ENCODE peak calls at places on chromosomes 3 and 15, in four cellular contexts. J is IMR-90, I is GM12878, S is A549. G is an unnamed sample.

GRCh38 chr3:35200056-35200455 is 439.3 kb upstream of the ARPP21 start:
- DNase-seq in J (no peak), I (no peak), S (peak), G (no peak)

GRCh38 chr3:45026957-45027356 is 854 bp downstream of the CLEC3B start:
- DNase-seq in J (peak), I (no peak), S (no peak), G (peak)

GRCh38 chr3:139202226-139202958 is 141.4 kb upstream of the MRPS22 start:
- DNase-seq in J (no peak), I (no peak), S (peak), G (peak)

GRCh38 chr3:130093741-130094391 is 12.2 kb downstream of the ALG1L2 start:
- DNase-seq in J (no peak), I (peak), S (no peak), G (peak)

GRCh38 chr3:132029182-132029902 is 5.5 kb downstream of the CPNE4 start:
- DNase-seq in J (peak), I (no peak), S (peak), G (peak)

GRCh38 chr3:171177056-171177455 is 150.5 kb upstream of the SLC2A2 start:
- DNase-seq in J (no peak), I (no peak), S (no peak), G (no peak)

GRCh38 chr15:78108300-78109084 is 16.1 kb downstream of the SH2D7 start:
- DNase-seq in J (peak), I (peak), S (peak), G (peak)

GRCh38 chr3:11605398-11605797 is 38.3 kb downstream of the VGLL4 start:
- DNase-seq in J (no peak), I (no peak), S (no peak), G (no peak)

GRCh38 chr3:11020764-11021163 is 28.2 kb downstream of the SLC6A1 start:
- DNase-seq in J (no peak), I (no peak), S (no peak), G (no peak)

GRCh38 chr3:125261031-125261430 is 48.5 kb upstream of the SLC12A8 start:
- DNase-seq in J (no peak), I (no peak), S (no peak), G (no peak)

GRCh38 chr3:14133188-14133800 is 8.4 kb downstream of the TMEM43 start:
- DNase-seq in J (no peak), I (no peak), S (no peak), G (no peak)

GRCh38 chr15:93523490-93523889 is 434.5 kb upstream of the RGMA start:
- DNase-seq in J (no peak), I (no peak), S (no peak), G (no peak)

GRCh38 chr3:85796140-85796539 is 837.4 kb downstream of the CADM2 start:
- DNase-seq in J (no peak), I (no peak), S (no peak), G (no peak)

GRCh38 chr3:193743702-193744047 is 150.7 kb downstream of the OPA1 start:
- DNase-seq in J (no peak), I (no peak), S (peak), G (no peak)

GRCh38 chr15:63086271-63086670 is 35.4 kb upstream of the LACTB start:
- DNase-seq in J (peak), I (no peak), S (no peak), G (no peak)

GRCh38 chr15:49627407-49627877 is 6.6 kb downstream of the DTWD1 start:
- DNase-seq in J (peak), I (no peak), S (peak), G (no peak)

GRCh38 chr15:40343512-40343911 is 2.8 kb upstream of the CCDC9B start:
- DNase-seq in J (peak), I (no peak), S (no peak), G (no peak)
- TF ChIP-seq ELK1 in J (no peak), I (no peak), S (no peak), G (no peak)

DNA sequence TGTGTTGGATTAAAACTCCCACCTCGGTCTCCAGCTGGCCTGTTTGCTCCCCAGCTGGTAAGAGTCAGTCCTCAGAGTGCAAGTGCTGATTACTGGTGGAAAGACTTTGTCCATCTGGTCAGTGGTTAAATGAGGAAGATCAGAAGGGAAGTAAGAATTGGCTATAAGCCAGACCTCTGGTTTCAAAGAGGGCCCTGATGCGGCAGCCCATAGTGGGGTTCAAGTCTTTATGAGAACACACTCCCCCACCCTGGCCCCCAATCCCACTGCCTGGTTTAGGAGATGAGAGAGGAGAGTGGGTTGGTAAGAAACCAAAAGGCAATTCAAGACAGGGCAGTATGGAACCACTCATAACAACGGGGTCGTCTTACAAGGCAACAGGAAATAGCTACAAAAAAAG is 65.0 kb downstream of the FRMD4B start:
- DNase-seq in J (no peak), I (peak), S (no peak), G (no peak)
- TF ChIP-seq ELK1 in J (no peak), I (no peak), S (no peak), G (no peak)

GRCh38 chr15:32867313-32867626 is 149.5 kb downstream of the GREM1 start:
- DNase-seq in J (peak), I (no peak), S (peak), G (peak)
- TF ChIP-seq ELK1 in J (no peak), I (no peak), S (no peak), G (no peak)

GRCh38 chr3:109729111-109729510 is 391.8 kb upstream of the DPPA4 start:
- DNase-seq in J (peak), I (no peak), S (no peak), G (no peak)

DNA sequence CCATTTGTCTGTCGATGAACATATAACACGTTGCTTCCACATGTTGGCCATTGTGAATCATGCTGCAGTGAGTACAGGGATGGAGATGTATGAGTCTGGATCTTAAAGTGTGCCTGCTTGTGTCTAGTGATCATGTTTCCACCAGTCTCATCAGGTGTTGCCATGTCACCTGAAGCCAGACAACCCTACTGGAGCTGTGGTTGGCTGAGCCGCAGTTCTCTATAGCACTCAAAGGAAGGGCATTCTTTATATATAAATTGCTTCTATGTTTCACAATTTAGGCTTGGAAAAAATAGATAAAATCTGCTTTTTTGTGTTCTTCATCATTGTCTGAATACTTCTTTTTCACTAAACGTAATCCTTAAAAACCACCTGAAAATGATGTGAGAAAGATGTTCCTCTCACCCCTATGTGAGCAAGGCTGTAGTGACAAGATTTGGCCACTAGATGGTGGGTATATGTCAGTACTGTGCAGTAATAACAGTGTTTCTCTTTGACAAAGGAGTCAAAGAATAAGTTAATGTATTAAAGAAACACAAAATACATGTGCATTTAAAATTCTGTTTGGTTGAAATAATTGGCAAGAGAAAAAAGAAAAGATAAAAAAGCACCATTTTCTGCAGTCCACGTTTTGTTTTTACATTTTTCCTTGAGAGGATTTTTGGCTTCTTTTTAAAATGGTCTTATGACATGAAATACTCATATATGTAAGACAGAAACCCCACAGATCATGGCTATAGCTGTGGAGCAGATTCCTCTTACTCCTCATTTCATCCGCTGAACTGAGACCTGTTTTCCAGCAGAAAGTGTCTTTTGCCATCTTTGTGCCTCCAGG is 394.5 kb upstream of the DPPA4 start:
- DNase-seq in J (peak), I (no peak), S (peak), G (peak)
- TF ChIP-seq ELK1 in J (no peak), I (no peak), S (no peak), G (no peak)

GRCh38 chr3:188223936-188224335 is 70.0 kb downstream of the LPP start:
- DNase-seq in J (no peak), I (no peak), S (no peak), G (no peak)
- TF ChIP-seq ELK1 in J (no peak), I (no peak), S (no peak), G (no peak)

GRCh38 chr15:56496635-56497034 is 31.7 kb upstream of the MNS1 start:
- DNase-seq in J (peak), I (peak), S (peak), G (peak)
- TF ChIP-seq ELK1 in J (no peak), I (no peak), S (no peak), G (no peak)

GRCh38 chr3:191353022-191353777 is 22.9 kb upstream of the UTS2B start:
- DNase-seq in J (no peak), I (no peak), S (no peak), G (no peak)

GRCh38 chr3:191355406-191355805 is 25.1 kb upstream of the UTS2B start:
- DNase-seq in J (no peak), I (peak), S (no peak), G (no peak)

GRCh38 chr3:191358929-191359328 is 28.6 kb upstream of the UTS2B start:
- DNase-seq in J (no peak), I (no peak), S (no peak), G (no peak)

GRCh38 chr3:191357909-191358308 is 27.6 kb upstream of the UTS2B start:
- DNase-seq in J (no peak), I (no peak), S (no peak), G (no peak)

GRCh38 chr3:191356586-191357439 is 26.5 kb upstream of the UTS2B start:
- DNase-seq in J (peak), I (no peak), S (peak), G (no peak)
- TF ChIP-seq ELK1 in J (no peak), I (no peak), S (no peak), G (no peak)

GRCh38 chr3:185825379-185825638 is 467 bp upstream of the IGF2BP2 start:
- DNase-seq in J (no peak), I (no peak), S (no peak), G (peak)

GRCh38 chr3:185823280-185824044 is 1.4 kb downstream of the IGF2BP2 start:
- DNase-seq in J (peak), I (no peak), S (no peak), G (peak)

GRCh38 chr3:185822957-185823279 is 1.9 kb downstream of the IGF2BP2 start:
- DNase-seq in J (no peak), I (no peak), S (no peak), G (no peak)

GRCh38 chr3:185824467-185825378 is at the start of gene IGF2BP2:
- DNase-seq in J (peak), I (no peak), S (peak), G (peak)

DNA sequence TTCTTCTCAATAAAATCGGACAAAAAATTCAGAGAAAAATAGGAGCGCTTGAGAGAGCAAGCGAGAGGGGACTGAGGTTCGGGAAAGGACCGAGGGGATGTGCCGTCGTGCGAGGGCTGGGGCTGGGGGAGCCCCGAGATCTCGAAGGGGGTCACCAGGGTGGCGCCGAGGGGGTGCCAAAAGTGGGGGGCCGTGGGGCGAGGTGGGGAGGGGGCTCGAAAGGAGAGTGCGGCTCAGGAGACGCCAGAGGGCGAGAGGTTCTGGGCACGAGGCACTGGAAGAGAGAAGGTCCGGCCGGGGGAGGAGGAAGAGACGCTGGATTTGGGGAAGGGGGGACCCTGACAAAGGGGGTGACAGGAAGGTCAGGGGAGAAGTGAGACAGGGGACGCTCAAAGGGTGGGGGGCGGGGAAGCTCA is 783 bp downstream of the IGF2BP2 start:
- DNase-seq in J (no peak), I (no peak), S (no peak), G (no peak)
- TF ChIP-seq ELK1 in J (no peak), I (no peak), S (no peak), G (no peak)

DNA sequence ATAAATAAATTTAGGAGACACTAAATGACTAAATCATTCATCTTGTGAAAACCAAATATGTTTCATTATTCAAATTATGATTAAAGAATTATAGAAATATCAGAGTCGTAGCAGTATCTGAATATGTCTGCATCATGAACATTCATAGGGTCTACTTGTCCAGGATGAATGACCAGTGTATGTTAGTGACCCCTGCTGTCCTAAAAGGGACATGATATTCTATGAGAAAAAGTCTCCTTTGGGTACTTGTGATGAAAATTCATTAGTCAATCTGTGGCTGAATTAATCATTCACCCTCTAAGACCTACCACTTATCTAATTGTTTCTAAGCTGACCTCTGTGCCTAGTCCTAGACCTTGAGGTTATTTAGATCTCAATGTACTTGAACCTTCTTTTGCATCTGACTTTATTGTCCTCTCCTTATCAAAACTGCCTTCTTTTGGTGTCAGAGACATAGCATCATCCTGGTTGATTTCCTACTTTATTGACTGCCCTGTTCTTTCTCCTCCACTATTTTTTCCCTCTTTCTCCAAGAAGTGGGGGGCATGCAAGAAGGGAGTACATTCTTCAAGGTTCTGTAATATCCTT is 799.3 kb downstream of the DIPK2A start:
- DNase-seq in J (peak), I (no peak), S (peak), G (no peak)
- TF ChIP-seq ELK1 in J (no peak), I (no peak), S (no peak), G (no peak)

GRCh38 chr3:43418601-43419272 is 132.4 kb downstream of the SNRK start:
- DNase-seq in J (peak), I (no peak), S (no peak), G (no peak)

GRCh38 chr3:43425829-43426228 is 139.5 kb downstream of the SNRK start:
- DNase-seq in J (no peak), I (no peak), S (no peak), G (no peak)

GRCh38 chr3:43423634-43424033 is 137.3 kb downstream of the SNRK start:
- DNase-seq in J (no peak), I (no peak), S (no peak), G (no peak)

GRCh38 chr3:43426388-43426787 is 140.0 kb downstream of the SNRK start:
- DNase-seq in J (no peak), I (no peak), S (no peak), G (no peak)

DNA sequence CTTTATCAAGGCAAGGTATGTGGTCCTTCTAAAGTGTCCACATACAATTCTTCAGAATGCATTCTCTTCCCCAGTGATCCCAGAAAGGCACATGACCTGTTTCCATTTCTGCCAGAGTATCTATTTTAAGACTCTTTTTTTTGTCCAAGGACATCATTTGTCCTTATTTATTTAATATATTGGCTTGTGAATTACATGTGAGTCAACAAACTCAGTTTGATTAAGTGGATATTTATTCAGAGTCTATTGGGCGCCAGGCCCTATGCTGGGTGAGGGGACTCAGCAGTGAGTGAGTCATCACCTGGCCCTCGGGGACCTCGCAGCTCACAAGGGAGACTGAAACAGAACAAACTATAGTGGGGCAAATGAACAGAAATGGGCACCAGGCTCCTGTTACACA is 136.8 kb downstream of the SNRK start:
- DNase-seq in J (peak), I (no peak), S (no peak), G (no peak)
- TF ChIP-seq ELK1 in J (no peak), I (no peak), S (no peak), G (no peak)

G was measured in K562.